ENCODE peak calls at places on chromosomes 12 and 14, in eight cellular contexts. C is hypothalamus; Y is neural progenitor cell; U is AG10803; J is GM12891; B is effector memory CD4-positive, alpha-beta T cell; Q is amniotic stem cell; O is SJSA1. R is an unnamed sample.

GRCh38 chr12:45369065-45369464 is 153.2 kb downstream of the ANO6 start:
- DNase-seq in C (no peak), Y (no peak), J (no peak), B (no peak), Q (peak), U (peak), O (no peak), R (no peak)

GRCh38 chr12:133203344-133204263 is 22.3 kb downstream of the ZNF268 start:
- DNase-seq in U (peak), J (no peak), Q (no peak), B (no peak), O (no peak), Y (no peak), C (no peak), R (no peak)

GRCh38 chr12:13982010-13982409 is 608 bp upstream of the GRIN2B start:
- DNase-seq in O (no peak), Q (no peak), B (no peak), Y (peak), C (peak), J (no peak), U (no peak), R (peak)

GRCh38 chr14:89000007-89000942 is 175.8 kb downstream of the TTC8 start:
- DNase-seq in U (peak), Y (peak), C (no peak), O (peak), Q (peak), B (no peak), J (no peak), R (no peak)

GRCh38 chr14:68958553-68958952 is 20.5 kb downstream of the ACTN1 start:
- DNase-seq in U (peak), J (no peak), Q (no peak), Y (no peak), C (no peak), B (no peak), O (no peak), R (no peak)

GRCh38 chr14:54299393-54300363 is 97.1 kb upstream of the CDKN3 start:
- DNase-seq in O (no peak), J (no peak), C (no peak), B (no peak), Q (no peak), Y (no peak), U (no peak), R (no peak)

GRCh38 chr14:57943541-57943940 is 77.6 kb upstream of the SLC35F4 start:
- DNase-seq in B (no peak), Y (no peak), J (no peak), U (no peak), C (no peak), O (no peak), Q (no peak), R (no peak)

GRCh38 chr12:6494351-6494743 is 445 bp downstream of the NCAPD2 start:
- DNase-seq in U (no peak), C (no peak), Y (no peak), O (no peak), B (no peak), Q (no peak), J (no peak), R (no peak)

GRCh38 chr14:92525318-92526095 is 11.9 kb downstream of the RIN3 start:
- DNase-seq in C (no peak), O (no peak), Q (no peak), U (no peak), Y (no peak), B (no peak), J (no peak), R (no peak)

GRCh38 chr14:38755036-38755435 is 348.0 kb downstream of the SEC23A start:
- DNase-seq in U (peak), O (no peak), Y (peak), Q (no peak), J (no peak), C (no peak), B (no peak), R (peak)

GRCh38 chr14:33679461-33680225 is 271.2 kb downstream of the EGLN3 start:
- DNase-seq in O (peak), U (peak), Y (no peak), J (no peak), C (no peak), B (no peak), Q (no peak), R (peak)

GRCh38 chr12:23066095-23066494 is 441.1 kb downstream of the ETNK1 start:
- DNase-seq in B (no peak), J (no peak), Q (no peak), U (no peak), C (no peak), O (no peak), Y (no peak), R (no peak)

GRCh38 chr12:63977441-63977840 is 132.9 kb downstream of the SRGAP1 start:
- DNase-seq in B (no peak), O (no peak), Q (no peak), U (peak), C (no peak), J (no peak), Y (no peak), R (no peak)

GRCh38 chr14:103296987-103297386 is 37.0 kb upstream of the EIF5 start:
- DNase-seq in U (no peak), Q (no peak), O (no peak), J (no peak), B (no peak), Y (peak), C (no peak), R (no peak)

GRCh38 chr14:39247256-39247655 is 13.5 kb downstream of the MIA2 start:
- DNase-seq in C (no peak), O (no peak), Q (peak), B (no peak), J (no peak), Y (no peak), U (peak), R (no peak)

GRCh38 chr14:23351681-23352505 is 794 bp downstream of the SLC22A17 start:
- DNase-seq in O (no peak), J (no peak), C (peak), Y (peak), Q (no peak), B (no peak), U (no peak), R (peak)

GRCh38 chr14:103134919-103135318 is 11.7 kb downstream of the TNFAIP2 start:
- DNase-seq in Q (no peak), Y (no peak), J (no peak), C (no peak), B (no peak), U (no peak), O (no peak), R (no peak)

GRCh38 chr14:100621806-100622205 is 34.6 kb upstream of the BEGAIN start:
- DNase-seq in B (no peak), Y (no peak), O (no peak), Q (no peak), J (no peak), C (no peak), U (no peak), R (no peak)